ENCODE peak calls at places on chromosome 22, in ten cellular contexts. One of them, this sample, is unnamed.

GRCh38 chr22:50112151-50113118 is 22.6 kb downstream of the MOV10L1 start:
- DNase-seq in neural progenitor cell: no peak
- DNase-seq in colonic mucosa: no peak
- DNase-seq in brain microvascular endothelial cell: peak
- DNase-seq in fibroblast of mammary gland: peak
- DNase-seq in A549: no peak
- DNase-seq in prostate gland: no peak
- DNase-seq in AG04449: peak
- DNase-seq in psoas muscle: no peak
- DNase-seq in mucosa of descending colon: no peak
- DNase-seq in this sample: peak

GRCh38 chr22:27809700-27810365 is 8.3 kb upstream of the MN1 start:
- DNase-seq in colonic mucosa: no peak
- DNase-seq in A549: no peak
- DNase-seq in brain microvascular endothelial cell: no peak
- DNase-seq in fibroblast of mammary gland: no peak
- DNase-seq in neural progenitor cell: no peak
- DNase-seq in psoas muscle: no peak
- DNase-seq in AG04449: no peak
- DNase-seq in mucosa of descending colon: no peak
- DNase-seq in prostate gland: no peak
- DNase-seq in this sample: peak

GRCh38 chr22:23284504-23285033 is 104.3 kb downstream of the BCR start:
- DNase-seq in fibroblast of mammary gland: no peak
- DNase-seq in neural progenitor cell: no peak
- DNase-seq in colonic mucosa: no peak
- DNase-seq in brain microvascular endothelial cell: no peak
- DNase-seq in AG04449: no peak
- DNase-seq in psoas muscle: no peak
- DNase-seq in prostate gland: no peak
- DNase-seq in mucosa of descending colon: no peak
- DNase-seq in A549: no peak
- DNase-seq in this sample: no peak

GRCh38 chr22:30609260-30610185 is 2.5 kb downstream of the TCN2 start:
- DNase-seq in psoas muscle: peak
- DNase-seq in colonic mucosa: peak
- DNase-seq in mucosa of descending colon: peak
- DNase-seq in AG04449: peak
- DNase-seq in prostate gland: no peak
- DNase-seq in A549: peak
- DNase-seq in neural progenitor cell: no peak
- DNase-seq in fibroblast of mammary gland: peak
- DNase-seq in brain microvascular endothelial cell: peak
- DNase-seq in this sample: peak

GRCh38 chr22:28799125-28799833 is 1.1 kb downstream of the XBP1 start:
- DNase-seq in brain microvascular endothelial cell: peak
- DNase-seq in prostate gland: peak
- DNase-seq in colonic mucosa: peak
- DNase-seq in mucosa of descending colon: peak
- DNase-seq in A549: peak
- DNase-seq in neural progenitor cell: peak
- DNase-seq in fibroblast of mammary gland: peak
- DNase-seq in AG04449: peak
- DNase-seq in psoas muscle: peak
- DNase-seq in this sample: peak

GRCh38 chr22:44005524-44005923 is 18.6 kb upstream of the PARVB start:
- DNase-seq in brain microvascular endothelial cell: no peak
- DNase-seq in fibroblast of mammary gland: no peak
- DNase-seq in AG04449: no peak
- DNase-seq in A549: no peak
- DNase-seq in mucosa of descending colon: no peak
- DNase-seq in colonic mucosa: no peak
- DNase-seq in psoas muscle: no peak
- DNase-seq in prostate gland: no peak
- DNase-seq in neural progenitor cell: no peak
- DNase-seq in this sample: no peak

GRCh38 chr22:44455151-44455962 is 42.7 kb downstream of the RTL6 start:
- DNase-seq in psoas muscle: no peak
- DNase-seq in A549: no peak
- DNase-seq in AG04449: no peak
- DNase-seq in colonic mucosa: peak
- DNase-seq in mucosa of descending colon: no peak
- DNase-seq in neural progenitor cell: no peak
- DNase-seq in brain microvascular endothelial cell: no peak
- DNase-seq in fibroblast of mammary gland: no peak
- DNase-seq in prostate gland: no peak
- DNase-seq in this sample: no peak

GRCh38 chr22:44719586-44720368 is 17.8 kb downstream of the PRR5 start:
- DNase-seq in A549: no peak
- DNase-seq in prostate gland: no peak
- DNase-seq in mucosa of descending colon: peak
- DNase-seq in psoas muscle: no peak
- DNase-seq in neural progenitor cell: no peak
- DNase-seq in fibroblast of mammary gland: no peak
- DNase-seq in brain microvascular endothelial cell: no peak
- DNase-seq in colonic mucosa: no peak
- DNase-seq in AG04449: no peak
- DNase-seq in this sample: no peak

GRCh38 chr22:46224044-46224746 is 25.9 kb downstream of the CDPF1 start:
- DNase-seq in neural progenitor cell: no peak
- DNase-seq in colonic mucosa: no peak
- DNase-seq in psoas muscle: no peak
- DNase-seq in mucosa of descending colon: no peak
- DNase-seq in fibroblast of mammary gland: peak
- DNase-seq in prostate gland: no peak
- DNase-seq in A549: no peak
- DNase-seq in brain microvascular endothelial cell: no peak
- DNase-seq in AG04449: no peak
- DNase-seq in this sample: no peak

GRCh38 chr22:46224771-46225290 is 25.3 kb downstream of the CDPF1 start:
- DNase-seq in prostate gland: no peak
- DNase-seq in fibroblast of mammary gland: no peak
- DNase-seq in A549: no peak
- DNase-seq in psoas muscle: no peak
- DNase-seq in colonic mucosa: no peak
- DNase-seq in brain microvascular endothelial cell: no peak
- DNase-seq in AG04449: no peak
- DNase-seq in mucosa of descending colon: no peak
- DNase-seq in neural progenitor cell: no peak
- DNase-seq in this sample: no peak

GRCh38 chr22:46220921-46221320 is 29.2 kb downstream of the CDPF1 start:
- DNase-seq in AG04449: no peak
- DNase-seq in mucosa of descending colon: no peak
- DNase-seq in colonic mucosa: no peak
- DNase-seq in A549: no peak
- DNase-seq in psoas muscle: no peak
- DNase-seq in prostate gland: no peak
- DNase-seq in brain microvascular endothelial cell: peak
- DNase-seq in neural progenitor cell: no peak
- DNase-seq in fibroblast of mammary gland: peak
- DNase-seq in this sample: no peak

GRCh38 chr22:46214616-46215015 is 35.5 kb downstream of the CDPF1 start:
- DNase-seq in prostate gland: no peak
- DNase-seq in A549: no peak
- DNase-seq in mucosa of descending colon: no peak
- DNase-seq in colonic mucosa: no peak
- DNase-seq in fibroblast of mammary gland: no peak
- DNase-seq in brain microvascular endothelial cell: no peak
- DNase-seq in AG04449: no peak
- DNase-seq in neural progenitor cell: no peak
- DNase-seq in psoas muscle: no peak
- DNase-seq in this sample: no peak

DNA sequence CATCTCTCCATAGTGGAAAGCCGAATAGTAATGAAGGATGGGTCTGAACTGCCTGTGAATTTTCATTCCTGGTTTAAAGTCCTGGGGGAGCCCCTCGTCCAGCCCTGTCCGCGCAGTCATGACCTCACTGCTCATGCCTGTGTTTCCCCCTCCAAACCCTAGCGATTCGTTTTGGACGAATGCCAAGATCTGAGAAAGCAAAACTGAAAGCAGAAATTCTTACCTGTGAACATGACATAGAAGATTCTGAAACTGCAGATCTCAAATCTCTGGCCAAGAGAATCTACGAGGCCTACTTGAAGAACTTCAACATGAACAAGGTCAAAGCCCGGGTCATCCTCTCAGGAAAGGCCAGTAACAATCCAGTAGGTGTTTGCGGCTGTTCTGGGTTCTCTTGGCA is 30.4 kb downstream of the CDPF1 start:
- DNase-seq in mucosa of descending colon: no peak
- DNase-seq in psoas muscle: no peak
- DNase-seq in A549: no peak
- DNase-seq in colonic mucosa: no peak
- DNase-seq in prostate gland: no peak
- DNase-seq in AG04449: no peak
- DNase-seq in fibroblast of mammary gland: no peak
- DNase-seq in neural progenitor cell: no peak
- DNase-seq in brain microvascular endothelial cell: no peak
- DNase-seq in this sample: no peak
- TF ChIP-seq CTCF in mucosa of descending colon: no peak
- TF ChIP-seq CTCF in psoas muscle: no peak
- TF ChIP-seq CTCF in A549: no peak
- TF ChIP-seq CTCF in colonic mucosa: no peak
- TF ChIP-seq CTCF in prostate gland: no peak
- TF ChIP-seq CTCF in AG04449: no peak
- TF ChIP-seq CTCF in fibroblast of mammary gland: no peak
- TF ChIP-seq CTCF in neural progenitor cell: no peak
- TF ChIP-seq CTCF in brain microvascular endothelial cell: no peak
- TF ChIP-seq CTCF in this sample: no peak

GRCh38 chr22:37386441-37386840 is 40.8 kb downstream of the ELFN2 start:
- DNase-seq in mucosa of descending colon: no peak
- DNase-seq in AG04449: no peak
- DNase-seq in psoas muscle: no peak
- DNase-seq in colonic mucosa: no peak
- DNase-seq in prostate gland: no peak
- DNase-seq in brain microvascular endothelial cell: no peak
- DNase-seq in neural progenitor cell: peak
- DNase-seq in fibroblast of mammary gland: no peak
- DNase-seq in A549: no peak
- DNase-seq in this sample: no peak

GRCh38 chr22:37381489-37381888 is 45.8 kb downstream of the ELFN2 start:
- DNase-seq in colonic mucosa: no peak
- DNase-seq in mucosa of descending colon: no peak
- DNase-seq in A549: no peak
- DNase-seq in AG04449: no peak
- DNase-seq in fibroblast of mammary gland: peak
- DNase-seq in psoas muscle: no peak
- DNase-seq in neural progenitor cell: no peak
- DNase-seq in prostate gland: no peak
- DNase-seq in brain microvascular endothelial cell: no peak
- DNase-seq in this sample: no peak

GRCh38 chr22:37383342-37383741 is 43.9 kb downstream of the ELFN2 start:
- DNase-seq in A549: no peak
- DNase-seq in brain microvascular endothelial cell: no peak
- DNase-seq in neural progenitor cell: no peak
- DNase-seq in fibroblast of mammary gland: peak
- DNase-seq in colonic mucosa: no peak
- DNase-seq in AG04449: no peak
- DNase-seq in mucosa of descending colon: no peak
- DNase-seq in psoas muscle: no peak
- DNase-seq in prostate gland: no peak
- DNase-seq in this sample: no peak

GRCh38 chr22:37387793-37388192 is 39.5 kb downstream of the ELFN2 start:
- DNase-seq in psoas muscle: no peak
- DNase-seq in fibroblast of mammary gland: no peak
- DNase-seq in mucosa of descending colon: no peak
- DNase-seq in prostate gland: no peak
- DNase-seq in brain microvascular endothelial cell: no peak
- DNase-seq in neural progenitor cell: no peak
- DNase-seq in AG04449: no peak
- DNase-seq in colonic mucosa: no peak
- DNase-seq in A549: no peak
- DNase-seq in this sample: no peak

GRCh38 chr22:37384691-37385090 is 42.6 kb downstream of the ELFN2 start:
- DNase-seq in A549: no peak
- DNase-seq in psoas muscle: no peak
- DNase-seq in mucosa of descending colon: no peak
- DNase-seq in AG04449: no peak
- DNase-seq in brain microvascular endothelial cell: no peak
- DNase-seq in fibroblast of mammary gland: no peak
- DNase-seq in colonic mucosa: no peak
- DNase-seq in prostate gland: no peak
- DNase-seq in neural progenitor cell: no peak
- DNase-seq in this sample: no peak
- H3K4me3 ChIP-seq in A549: no peak
- H3K4me3 ChIP-seq in psoas muscle: no peak
- H3K4me3 ChIP-seq in mucosa of descending colon: no peak
- H3K4me3 ChIP-seq in AG04449: no peak
- H3K4me3 ChIP-seq in brain microvascular endothelial cell: no peak
- H3K4me3 ChIP-seq in fibroblast of mammary gland: no peak
- H3K4me3 ChIP-seq in colonic mucosa: no peak
- H3K4me3 ChIP-seq in prostate gland: no peak
- H3K4me3 ChIP-seq in neural progenitor cell: no peak
- H3K4me3 ChIP-seq in this sample: no peak

GRCh38 chr22:20102203-20102780 is 13.6 kb upstream of the RANBP1 start:
- DNase-seq in A549: no peak
- DNase-seq in colonic mucosa: no peak
- DNase-seq in mucosa of descending colon: no peak
- DNase-seq in psoas muscle: no peak
- DNase-seq in AG04449: no peak
- DNase-seq in fibroblast of mammary gland: no peak
- DNase-seq in neural progenitor cell: no peak
- DNase-seq in prostate gland: no peak
- DNase-seq in brain microvascular endothelial cell: no peak
- DNase-seq in this sample: no peak
- TF ChIP-seq CTCF in A549: no peak
- TF ChIP-seq CTCF in colonic mucosa: no peak
- TF ChIP-seq CTCF in mucosa of descending colon: no peak
- TF ChIP-seq CTCF in psoas muscle: no peak
- TF ChIP-seq CTCF in AG04449: no peak
- TF ChIP-seq CTCF in fibroblast of mammary gland: no peak
- TF ChIP-seq CTCF in neural progenitor cell: no peak
- TF ChIP-seq CTCF in prostate gland: no peak
- TF ChIP-seq CTCF in brain microvascular endothelial cell: peak
- TF ChIP-seq CTCF in this sample: no peak

GRCh38 chr22:35630387-35630793 is 13.3 kb upstream of the MB start:
- DNase-seq in AG04449: peak
- DNase-seq in colonic mucosa: no peak
- DNase-seq in brain microvascular endothelial cell: peak
- DNase-seq in neural progenitor cell: peak
- DNase-seq in fibroblast of mammary gland: peak
- DNase-seq in prostate gland: no peak
- DNase-seq in psoas muscle: no peak
- DNase-seq in A549: peak
- DNase-seq in mucosa of descending colon: no peak
- DNase-seq in this sample: peak

GRCh38 chr22:35630891-35631290 is 13.8 kb upstream of the MB start:
- DNase-seq in brain microvascular endothelial cell: no peak
- DNase-seq in neural progenitor cell: no peak
- DNase-seq in A549: no peak
- DNase-seq in colonic mucosa: no peak
- DNase-seq in fibroblast of mammary gland: no peak
- DNase-seq in prostate gland: no peak
- DNase-seq in psoas muscle: no peak
- DNase-seq in mucosa of descending colon: no peak
- DNase-seq in AG04449: no peak
- DNase-seq in this sample: no peak

GRCh38 chr22:35629406-35630234 is 12.5 kb upstream of the MB start:
- DNase-seq in fibroblast of mammary gland: peak
- DNase-seq in colonic mucosa: peak
- DNase-seq in AG04449: peak
- DNase-seq in A549: peak
- DNase-seq in prostate gland: no peak
- DNase-seq in brain microvascular endothelial cell: peak
- DNase-seq in mucosa of descending colon: peak
- DNase-seq in neural progenitor cell: no peak
- DNase-seq in psoas muscle: peak
- DNase-seq in this sample: peak

GRCh38 chr22:35627267-35628041 is 10.3 kb upstream of the MB start:
- DNase-seq in neural progenitor cell: peak
- DNase-seq in fibroblast of mammary gland: peak
- DNase-seq in colonic mucosa: peak
- DNase-seq in prostate gland: peak
- DNase-seq in brain microvascular endothelial cell: peak
- DNase-seq in mucosa of descending colon: peak
- DNase-seq in AG04449: peak
- DNase-seq in A549: peak
- DNase-seq in psoas muscle: peak
- DNase-seq in this sample: peak

DNA sequence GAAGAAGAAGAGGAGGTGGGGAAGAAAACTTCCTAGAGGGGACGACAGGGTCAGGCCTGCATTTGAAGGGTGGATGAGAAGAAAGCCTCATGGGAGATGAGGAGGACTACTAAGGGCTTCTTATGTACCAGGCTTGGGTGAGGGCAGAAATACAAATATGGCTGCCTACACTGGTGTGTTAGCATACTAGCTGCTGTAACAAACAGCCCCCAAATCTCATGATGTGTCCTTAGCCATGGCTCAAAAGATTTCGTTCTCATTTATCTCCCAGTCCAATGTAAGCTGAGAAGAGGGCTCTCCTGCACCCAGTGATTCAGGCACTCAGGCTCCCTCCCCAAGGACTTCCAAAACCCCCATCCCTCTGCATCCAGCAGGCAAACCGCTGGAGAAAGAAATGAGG is 11.6 kb upstream of the MB start:
- DNase-seq in A549: no peak
- DNase-seq in brain microvascular endothelial cell: no peak
- DNase-seq in neural progenitor cell: no peak
- DNase-seq in prostate gland: no peak
- DNase-seq in colonic mucosa: no peak
- DNase-seq in fibroblast of mammary gland: no peak
- DNase-seq in AG04449: no peak
- DNase-seq in psoas muscle: no peak
- DNase-seq in mucosa of descending colon: no peak
- DNase-seq in this sample: no peak
- H3K4me3 ChIP-seq in A549: no peak
- H3K4me3 ChIP-seq in brain microvascular endothelial cell: no peak
- H3K4me3 ChIP-seq in neural progenitor cell: no peak
- H3K4me3 ChIP-seq in prostate gland: no peak
- H3K4me3 ChIP-seq in colonic mucosa: no peak
- H3K4me3 ChIP-seq in fibroblast of mammary gland: no peak
- H3K4me3 ChIP-seq in AG04449: no peak
- H3K4me3 ChIP-seq in psoas muscle: no peak
- H3K4me3 ChIP-seq in mucosa of descending colon: no peak
- H3K4me3 ChIP-seq in this sample: no peak

This sample was measured in fibroblast of the aortic adventitia.